ENCODE peak calls at places on chromosomes 16 and 17, in ten cellular contexts. A, L, E, O, J, G, V, I, B and X are unnamed samples. For H3K4me1, the result is how much of the 10 kb centered on the place peaks cover.

GRCh38 chr16:79601092-79601977 is 798 bp upstream of the MAF start:
- DNase-seq in A (peak), L (peak), E (no peak), O (peak), J (no peak), G (peak), V (peak), I (peak), B (peak), X (peak)

GRCh38 chr16:72198021-72198420 is 26.1 kb upstream of the PMFBP1 start:
- DNase-seq in A (no peak), L (no peak), E (no peak), O (no peak), J (peak), G (peak), V (peak), I (peak), B (peak), X (no peak)

GRCh38 chr17:57077000-57077399 is 8.0 kb upstream of the AKAP1 start:
- DNase-seq in A (no peak), L (no peak), E (no peak), O (no peak), J (no peak), G (no peak), V (no peak), I (no peak), B (no peak), X (no peak)

GRCh38 chr16:46996391-46996790 is 22.9 kb upstream of the DNAJA2 start:
- DNase-seq in A (no peak), L (no peak), E (no peak), O (no peak), J (no peak), G (no peak), V (no peak), I (no peak), B (no peak), X (no peak)

GRCh38 chr17:59963738-59964454 is 644 bp downstream of the RNFT1 start:
- DNase-seq in A (peak), L (peak), E (peak), O (no peak), J (peak), G (peak), V (peak), I (peak), B (peak), X (peak)

GRCh38 chr17:50277357-50277754 is 3.1 kb downstream of the TMEM92 start:
- DNase-seq in A (no peak), L (no peak), E (no peak), O (peak), J (no peak), G (no peak), V (no peak), I (no peak), B (no peak), X (peak)

GRCh38 chr17:79391808-79392233 is 219.0 kb downstream of the RBFOX3 start:
- DNase-seq in A (peak), L (peak), E (peak), O (peak), J (peak), G (peak), V (peak), I (peak), B (peak), X (peak)

GRCh38 chr17:68515238-68515637 is 3.0 kb downstream of the PRKAR1A start:
- DNase-seq in A (no peak), L (no peak), E (no peak), O (no peak), J (no peak), G (no peak), V (no peak), I (no peak), B (no peak), X (no peak)

GRCh38 chr17:3762922-3763776 is 37.8 kb downstream of the ITGAE start:
- DNase-seq in A (no peak), L (no peak), E (no peak), O (peak), J (no peak), G (no peak), V (no peak), I (no peak), B (no peak), X (no peak)

GRCh38 chr17:1967092-1967662 is 58.0 kb downstream of the RTN4RL1 start:
- DNase-seq in A (no peak), L (no peak), E (no peak), O (peak), J (no peak), G (no peak), V (no peak), I (no peak), B (no peak), X (no peak)

GRCh38 chr16:8173111-8173644 is 417.1 kb downstream of the TMEM114 start:
- DNase-seq in A (peak), L (no peak), E (no peak), O (no peak), J (peak), G (peak), V (peak), I (peak), B (no peak), X (peak)

DNA sequence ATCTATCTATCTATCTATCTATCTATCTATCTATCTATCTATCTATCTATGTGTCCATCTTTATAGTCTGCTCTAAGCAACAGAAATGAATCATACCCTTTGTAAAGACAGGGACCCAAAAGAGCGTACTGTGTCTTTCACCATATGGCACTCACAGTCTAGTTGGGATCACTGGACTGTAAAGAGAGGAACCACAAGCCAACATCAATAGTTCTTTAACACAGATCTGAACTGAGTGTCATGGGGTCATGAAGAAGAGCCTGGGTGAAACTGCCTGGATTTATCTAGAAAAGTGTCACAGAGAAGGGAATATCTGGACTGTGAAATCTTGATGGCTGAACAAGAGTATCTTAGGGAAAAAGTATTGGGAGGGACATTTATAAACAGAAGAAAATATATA is 619.1 kb upstream of the SOX9 start:
- DNase-seq in A (no peak), L (no peak), E (no peak), O (no peak), J (no peak), G (no peak), V (no peak), I (no peak), B (no peak), X (no peak)
- H3K4me1 ChIP-seq in A (under half), L (under half), E (under half), O (under half), J (under half), G (under half), V (under half), I (under half), B (under half), X (under half)

GRCh38 chr16:67356372-67356771 is 29.8 kb downstream of the LRRC36 start:
- DNase-seq in A (no peak), L (no peak), E (no peak), O (no peak), J (no peak), G (no peak), V (no peak), I (no peak), B (no peak), X (no peak)
- H3K4me3 ChIP-seq in A (no peak), L (no peak), E (no peak), O (no peak), J (no peak), G (no peak), V (no peak), I (no peak), B (no peak), X (no peak)

GRCh38 chr16:84044108-84044488 is 1.5 kb upstream of the SLC38A8 start:
- DNase-seq in A (no peak), L (no peak), E (no peak), O (peak), J (peak), G (no peak), V (no peak), I (peak), B (no peak), X (no peak)

GRCh38 chr16:84043486-84044107 is 1.0 kb upstream of the SLC38A8 start:
- DNase-seq in A (no peak), L (no peak), E (no peak), O (peak), J (peak), G (no peak), V (peak), I (peak), B (no peak), X (no peak)

GRCh38 chr16:84042308-84042878 is at the start of gene SLC38A8:
- DNase-seq in A (no peak), L (no peak), E (no peak), O (no peak), J (no peak), G (no peak), V (no peak), I (no peak), B (no peak), X (peak)

GRCh38 chr16:84041881-84042280 is 714 bp downstream of the SLC38A8 start:
- DNase-seq in A (no peak), L (no peak), E (no peak), O (peak), J (no peak), G (no peak), V (no peak), I (no peak), B (no peak), X (no peak)

GRCh38 chr16:84042879-84043485 is 387 bp upstream of the SLC38A8 start:
- DNase-seq in A (no peak), L (no peak), E (no peak), O (peak), J (no peak), G (no peak), V (no peak), I (no peak), B (no peak), X (peak)
- TF ChIP-seq CTCF in A (no peak), L (no peak), E (no peak), O (no peak), J (no peak), G (no peak), V (no peak), I (no peak), B (no peak), X (no peak)

GRCh38 chr17:77383613-77384608 is 243.1 kb downstream of the SEC14L1 start:
- DNase-seq in A (peak), L (peak), E (no peak), O (no peak), J (no peak), G (no peak), V (peak), I (no peak), B (peak), X (no peak)

GRCh38 chr17:77387891-77388290 is 247.1 kb downstream of the SEC14L1 start:
- DNase-seq in A (no peak), L (no peak), E (no peak), O (no peak), J (no peak), G (no peak), V (no peak), I (no peak), B (no peak), X (no peak)

GRCh38 chr17:77385750-77386501 is 245.2 kb downstream of the SEC14L1 start:
- DNase-seq in A (peak), L (peak), E (no peak), O (peak), J (no peak), G (no peak), V (peak), I (peak), B (peak), X (no peak)

GRCh38 chr17:77388384-77389306 is 247.9 kb downstream of the SEC14L1 start:
- DNase-seq in A (no peak), L (no peak), E (no peak), O (no peak), J (no peak), G (no peak), V (no peak), I (peak), B (no peak), X (no peak)

DNA sequence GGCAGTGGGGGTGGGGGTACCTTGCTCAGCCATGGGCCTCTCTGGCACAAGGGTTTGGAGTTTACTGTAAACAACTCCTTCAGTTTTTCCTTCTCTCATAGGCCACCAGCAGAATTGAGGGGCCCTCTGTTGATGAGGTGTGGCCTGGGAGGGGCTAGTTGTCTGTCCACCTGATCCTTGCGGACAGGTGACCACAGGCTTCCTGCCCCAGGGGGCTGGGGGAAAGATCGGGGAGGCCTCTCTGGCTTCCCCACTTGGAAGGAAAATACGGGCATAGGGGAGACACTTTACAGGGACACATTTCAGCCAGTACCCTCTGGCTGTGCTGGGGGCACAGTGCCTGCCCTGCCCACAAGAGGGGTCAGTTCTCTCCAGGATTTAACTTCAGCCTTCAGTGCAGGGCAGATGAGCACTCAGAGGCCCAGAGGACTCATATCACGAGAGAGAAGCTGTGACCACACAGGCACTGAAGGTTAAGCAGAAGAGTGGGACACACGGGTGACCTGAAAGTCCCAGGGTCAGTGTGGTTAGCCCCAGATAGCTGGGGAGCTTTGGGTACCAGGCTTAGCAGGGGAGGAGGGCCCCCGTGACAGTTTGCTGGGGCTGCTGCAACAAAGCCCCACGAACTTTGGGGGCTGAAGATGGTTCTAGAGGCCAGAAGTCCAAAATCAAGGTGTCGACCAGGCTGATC is 245.9 kb downstream of the SEC14L1 start:
- DNase-seq in A (no peak), L (no peak), E (no peak), O (no peak), J (no peak), G (no peak), V (no peak), I (no peak), B (no peak), X (no peak)
- H3K4me1 ChIP-seq in A (half or more), L (half or more), E (half or more), O (half or more), J (half or more), G (half or more), V (half or more), I (half or more), B (under half), X (under half)

GRCh38 chr17:7218774-7219173 is 862 bp downstream of the DLG4 start:
- DNase-seq in A (no peak), L (no peak), E (no peak), O (peak), J (no peak), G (no peak), V (peak), I (no peak), B (no peak), X (no peak)
- H3K4me3 ChIP-seq in A (no peak), L (no peak), E (no peak), O (no peak), J (no peak), G (no peak), V (no peak), I (no peak), B (no peak), X (no peak)

DNA sequence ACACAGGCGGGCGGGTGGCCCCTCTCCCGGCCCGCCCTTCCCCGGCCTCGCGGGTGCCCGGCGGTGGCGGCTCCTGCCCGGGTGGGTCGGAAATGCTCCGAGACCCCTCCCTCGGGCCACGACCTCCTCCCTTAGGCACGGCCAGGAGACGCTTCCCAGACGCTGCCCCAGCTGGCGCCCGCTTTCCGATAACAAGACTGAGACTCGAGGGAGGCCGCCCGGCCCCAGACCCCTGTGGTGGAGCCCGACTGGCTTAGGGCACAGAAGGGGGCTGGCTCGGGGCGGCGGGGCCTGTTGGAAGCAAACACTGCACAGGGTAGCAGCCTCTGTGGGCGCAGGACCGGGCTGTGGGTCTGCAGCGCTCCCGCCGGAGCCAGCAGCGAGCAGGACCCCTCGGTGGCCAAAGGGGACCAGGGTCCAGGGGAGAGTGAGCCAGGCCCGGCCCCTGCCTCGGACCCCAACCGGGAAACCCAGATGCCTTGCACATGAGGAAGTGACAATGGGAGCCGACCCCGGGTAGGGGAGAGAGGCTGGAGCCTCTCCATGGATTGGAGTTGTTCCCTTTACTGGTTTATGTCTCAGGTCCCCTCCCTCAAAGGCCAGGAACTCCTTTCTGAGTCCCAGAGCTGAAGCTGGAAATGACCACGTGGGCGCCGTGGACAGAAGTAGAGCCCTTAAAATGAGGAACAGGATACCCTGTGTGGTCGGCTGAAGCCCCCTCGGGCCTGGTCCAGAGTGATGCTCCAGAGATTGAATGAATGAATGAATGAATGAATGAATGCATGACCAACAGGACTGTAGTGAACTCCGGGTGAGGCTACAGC is 19.8 kb upstream of the ADCY7 start:
- DNase-seq in A (peak), L (peak), E (no peak), O (peak), J (no peak), G (peak), V (no peak), I (no peak), B (peak), X (peak)
- TF ChIP-seq CTCF in A (no peak), L (no peak), E (no peak), O (no peak), J (no peak), G (no peak), V (no peak), I (no peak), B (no peak), X (no peak)

DNA sequence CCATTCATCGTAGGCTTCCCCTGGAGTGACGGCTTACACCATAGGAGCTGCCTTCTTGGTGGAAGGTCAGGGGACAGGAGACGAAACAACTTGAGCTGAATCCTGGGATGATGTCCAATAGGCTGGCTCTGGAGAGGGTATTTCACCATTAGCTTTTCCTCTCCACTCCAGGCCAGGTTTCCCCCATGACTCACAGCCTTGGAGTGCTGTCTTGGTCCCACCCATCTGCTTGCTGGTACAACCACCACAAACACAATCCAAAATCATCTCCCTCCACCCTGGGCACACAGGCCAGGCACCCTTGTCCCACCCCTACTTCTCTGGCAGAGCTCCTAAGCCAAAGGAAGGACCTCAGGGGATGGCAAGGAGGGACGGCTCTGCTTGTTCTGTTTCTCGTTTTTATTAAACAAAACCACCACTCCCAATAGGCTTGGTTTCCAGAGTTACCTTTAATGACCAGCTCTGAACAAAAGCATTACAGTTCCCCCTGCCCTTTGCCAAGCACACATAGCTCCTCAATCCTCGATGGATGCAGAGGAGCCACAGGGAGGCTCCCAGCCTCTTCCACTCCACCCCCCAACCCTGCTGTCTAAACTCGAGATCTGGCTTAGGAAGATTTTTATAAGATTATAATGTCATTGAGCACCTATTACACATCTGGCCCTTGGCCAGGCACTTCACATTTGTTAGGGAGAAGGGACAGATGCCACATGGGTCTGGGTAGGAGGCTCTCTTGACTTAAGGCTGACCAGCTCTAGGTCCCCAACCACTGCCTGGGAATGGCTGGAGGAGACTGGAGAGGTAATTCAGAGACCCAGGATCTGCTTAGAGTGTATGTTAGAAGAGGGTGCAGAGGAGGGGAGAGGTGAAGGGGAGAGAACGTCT is 13.3 kb downstream of the CAVIN1 start:
- DNase-seq in A (peak), L (peak), E (no peak), O (no peak), J (peak), G (peak), V (peak), I (peak), B (peak), X (peak)
- H3K4me1 ChIP-seq in A (half or more), L (half or more), E (under half), O (under half), J (under half), G (half or more), V (under half), I (half or more), B (under half), X (under half)

GRCh38 chr17:9004132-9004960 is 17.0 kb upstream of the NTN1 start:
- DNase-seq in A (no peak), L (no peak), E (no peak), O (no peak), J (no peak), G (no peak), V (no peak), I (no peak), B (no peak), X (no peak)
- H3K4me3 ChIP-seq in A (peak), L (peak), E (peak), O (no peak), J (no peak), G (no peak), V (no peak), I (no peak), B (peak), X (no peak)